ENCODE peak calls at places on chromosomes 4 and X, in six cellular contexts. N is left ventricle myocardium inferior, C is right cardiac atrium, O is PC-9, U is DND-41, S is brain microvascular endothelial cell. Q is an unnamed sample.
A peak's percentile ranks its signal among the peaks of the same experiment; 100 is the strongest.

GRCh38 chrX:18753603-18754002 is 46.2 kb downstream of the PPEF1 start:
- DNase-seq in N (no peak), C (no peak), O (no peak), U (no peak), S (no peak), Q (no peak)

GRCh38 chr4:69860007-69860406 is at the start of gene SULT1E1:
- DNase-seq in N (no peak), C (no peak), O (no peak), U (no peak), S (peak; percentile 75), Q (no peak)

GRCh38 chr4:154593868-154594267 is 3.3 kb upstream of the FGA start:
- DNase-seq in N (no peak), C (no peak), O (no peak), U (no peak), S (no peak), Q (no peak)

GRCh38 chr4:79598801-79599200 is 190.8 kb upstream of the GK2 start:
- DNase-seq in N (no peak), C (no peak), O (no peak), U (no peak), S (no peak), Q (no peak)

GRCh38 chr4:42654606-42655005 is 2.3 kb downstream of the ATP8A1 start:
- DNase-seq in N (no peak), C (peak; percentile 37), O (no peak), U (no peak), S (peak; percentile 56), Q (no peak)

GRCh38 chrX:134396174-134396573 is 63.8 kb upstream of the HPRT1 start:
- DNase-seq in N (no peak), C (no peak), O (peak; percentile 57), U (no peak), S (no peak), Q (no peak)

GRCh38 chr4:59979061-59979460 is 1221.1 kb upstream of the ADGRL3 start:
- DNase-seq in N (no peak), C (no peak), O (no peak), U (no peak), S (no peak), Q (no peak)

GRCh38 chrX:84363054-84363453 is 139.2 kb downstream of the HDX start:
- DNase-seq in N (no peak), C (no peak), O (no peak), U (no peak), S (no peak), Q (no peak)

GRCh38 chrX:53163436-53163835 is 61.6 kb downstream of the KDM5C start:
- DNase-seq in N (no peak), C (no peak), O (no peak), U (no peak), S (no peak), Q (no peak)

DNA sequence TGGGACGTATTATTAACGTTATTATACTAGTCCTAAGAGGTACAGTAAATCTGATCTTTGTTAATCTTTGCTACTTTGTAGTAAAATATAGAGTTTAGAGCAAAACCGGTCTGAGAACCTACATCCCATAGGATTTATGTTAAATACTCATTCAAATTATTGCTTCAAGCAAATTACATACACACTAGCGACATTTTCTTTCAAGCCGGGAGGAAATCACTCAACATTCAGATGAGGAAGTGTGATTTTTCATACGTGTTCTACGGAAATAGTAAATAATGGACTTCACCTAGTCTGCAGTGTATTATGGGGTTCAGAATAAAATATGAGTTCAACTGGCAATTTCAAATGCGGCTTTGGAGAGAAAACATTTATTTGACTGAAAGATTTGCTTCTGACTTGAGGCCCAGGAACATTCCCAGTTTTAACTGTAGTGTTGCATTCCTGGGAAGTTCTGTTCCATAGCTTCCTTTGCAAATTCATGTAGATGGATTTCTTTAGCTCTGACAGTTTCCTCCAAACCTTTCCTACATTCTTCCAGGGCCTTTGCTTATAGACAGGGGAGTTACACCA is 5.2 kb upstream of the HAND2 start:
- DNase-seq in N (no peak), C (no peak), O (no peak), U (no peak), S (no peak), Q (no peak)
- H3K27ac ChIP-seq in N (peak overlapping the region; percentile 96), C (no peak overlapping the region), O (no peak overlapping the region), U (no peak overlapping the region), S (no peak overlapping the region), Q (no peak overlapping the region)

GRCh38 chr4:184350213-184350817 is 124.0 kb downstream of the IRF2 start:
- DNase-seq in N (no peak), C (no peak), O (no peak), U (no peak), S (no peak), Q (no peak)

GRCh38 chr4:184352891-184353290 is 121.5 kb downstream of the IRF2 start:
- DNase-seq in N (no peak), C (no peak), O (no peak), U (no peak), S (no peak), Q (no peak)

GRCh38 chr4:184349283-184350039 is 124.9 kb downstream of the IRF2 start:
- DNase-seq in N (no peak), C (no peak), O (no peak), U (no peak), S (no peak), Q (no peak)

GRCh38 chr4:184351560-184352451 is 122.5 kb downstream of the IRF2 start:
- DNase-seq in N (no peak), C (no peak), O (no peak), U (no peak), S (no peak), Q (no peak)

GRCh38 chr4:184350964-184351363 is 123.4 kb downstream of the IRF2 start:
- DNase-seq in N (no peak), C (no peak), O (no peak), U (no peak), S (no peak), Q (no peak)
- H3K4me3 ChIP-seq in N (no peak overlapping the region), C (no peak overlapping the region), O (no peak overlapping the region), U (no peak overlapping the region), S (no peak overlapping the region), Q (no peak overlapping the region)

GRCh38 chrX:100931218-100931924 is 2.7 kb upstream of the XKRX start:
- DNase-seq in N (no peak), C (no peak), O (no peak), U (no peak), S (no peak), Q (no peak)

GRCh38 chrX:100931925-100932285 is 3.2 kb upstream of the XKRX start:
- DNase-seq in N (no peak), C (no peak), O (no peak), U (no peak), S (no peak), Q (no peak)

GRCh38 chrX:100924370-100924769 is 4.3 kb downstream of the XKRX start:
- DNase-seq in N (no peak), C (no peak), O (peak; percentile 42), U (no peak), S (no peak), Q (no peak)

GRCh38 chrX:100926453-100926852 is 2.3 kb downstream of the XKRX start:
- DNase-seq in N (no peak), C (no peak), O (peak; percentile 89), U (no peak), S (no peak), Q (no peak)

DNA sequence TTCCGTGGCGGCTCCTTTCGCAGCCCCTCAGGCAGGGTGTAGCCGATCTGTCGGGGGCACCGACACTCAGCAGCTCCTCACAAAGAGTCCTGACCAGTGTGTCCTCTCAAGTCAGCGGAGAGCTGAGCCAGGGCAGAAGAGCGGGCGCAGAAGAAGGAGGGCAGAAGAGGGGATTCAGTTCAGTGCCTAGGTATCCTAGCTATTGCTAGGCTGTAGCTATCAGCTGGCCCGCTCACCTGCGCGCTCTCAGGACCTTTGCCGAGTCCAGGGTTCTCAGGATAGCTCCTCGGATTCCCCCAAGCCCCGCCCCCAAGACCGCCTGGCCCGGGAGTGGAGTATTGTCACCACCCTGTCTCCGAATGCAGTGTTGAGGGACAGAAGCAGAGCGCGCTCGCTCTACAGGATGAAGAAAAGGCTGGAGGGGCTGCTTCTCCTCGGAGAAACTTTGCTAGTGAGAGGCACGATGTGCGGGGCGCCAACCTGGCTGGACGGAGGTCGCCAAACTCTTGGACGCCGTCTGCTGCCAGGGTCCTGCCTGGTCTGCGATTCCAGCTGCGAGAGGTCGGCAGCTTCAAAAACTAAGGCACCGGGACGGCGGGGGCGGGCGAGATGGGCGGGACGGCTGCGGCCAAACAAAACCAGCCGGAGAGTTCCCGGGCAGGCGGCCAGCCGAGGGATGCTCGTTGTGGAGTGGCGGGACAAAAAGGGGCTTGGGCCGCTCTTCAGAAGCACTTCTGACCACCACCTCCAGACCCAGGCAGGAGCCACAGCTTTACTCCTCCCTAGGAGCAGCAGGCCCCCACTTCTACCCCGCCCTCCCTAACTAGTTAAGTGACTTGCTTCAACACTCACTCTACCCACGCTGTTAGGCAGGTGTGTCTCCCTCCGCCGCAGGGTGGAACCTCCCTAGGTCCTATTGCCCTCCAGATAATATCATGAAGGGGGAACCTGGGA is at the start of gene XKRX:
- DNase-seq in N (peak; percentile 20), C (peak; percentile 28), O (peak; percentile 73), U (no peak), S (no peak), Q (peak; percentile 52)
- H3K27ac ChIP-seq in N (no peak within 1 kb of the TSS), C (no peak within 1 kb of the TSS), O (peak within 1 kb of the TSS; percentile 5), U (no peak within 1 kb of the TSS), S (no peak within 1 kb of the TSS), Q (no peak within 1 kb of the TSS)

GRCh38 chr4:183988874-183989273 is 83.8 kb downstream of the STOX2 start:
- DNase-seq in N (no peak), C (no peak), O (no peak), U (no peak), S (no peak), Q (no peak)
- H3K4me3 ChIP-seq in N (peak overlapping the region; percentile 66), C (peak overlapping the region; percentile 16), O (peak overlapping the region; percentile 60), U (no peak overlapping the region), S (no peak overlapping the region), Q (no peak overlapping the region)

GRCh38 chr4:15443770-15444169 is 15.9 kb downstream of the C1QTNF7 start:
- DNase-seq in N (no peak), C (no peak), O (no peak), U (no peak), S (no peak), Q (no peak)

GRCh38 chr4:15438939-15439524 is 11.2 kb downstream of the C1QTNF7 start:
- DNase-seq in N (no peak), C (no peak), O (no peak), U (no peak), S (no peak), Q (no peak)

GRCh38 chr4:15444276-15444675 is 16.4 kb downstream of the C1QTNF7 start:
- DNase-seq in N (no peak), C (no peak), O (no peak), U (no peak), S (no peak), Q (no peak)

GRCh38 chr4:15444879-15445576 is 17.2 kb downstream of the C1QTNF7 start:
- DNase-seq in N (no peak), C (no peak), O (peak; percentile 43), U (no peak), S (no peak), Q (no peak)
- H3K27ac ChIP-seq in N (no peak overlapping the region), C (no peak overlapping the region), O (no peak overlapping the region), U (no peak overlapping the region), S (no peak overlapping the region), Q (no peak overlapping the region)

GRCh38 chr4:162265802-162266201 is 102.0 kb upstream of the FSTL5 start:
- DNase-seq in N (no peak), C (no peak), O (no peak), U (no peak), S (no peak), Q (no peak)
- H3K4me3 ChIP-seq in N (no peak overlapping the region), C (no peak overlapping the region), O (no peak overlapping the region), U (no peak overlapping the region), S (no peak overlapping the region), Q (no peak overlapping the region)

DNA sequence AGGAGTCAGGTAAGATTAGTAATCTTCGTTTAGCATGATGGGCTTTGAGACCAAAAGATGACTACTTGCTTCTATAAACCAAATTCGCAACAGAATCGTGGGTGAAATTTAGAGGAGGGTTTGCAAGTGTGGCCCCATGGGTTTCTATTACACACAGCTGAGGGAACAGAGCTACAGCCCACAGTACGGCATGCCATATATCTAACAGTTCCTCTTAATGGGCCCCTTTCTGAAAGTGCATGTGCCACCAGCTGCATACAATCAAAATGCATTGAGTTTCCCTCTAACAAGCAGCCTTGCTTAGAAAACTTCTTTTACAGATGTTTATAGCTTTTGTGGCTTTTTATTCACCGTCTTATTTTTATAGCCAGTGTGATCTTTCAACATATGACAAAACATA is 202.2 kb downstream of the PRDM5 start:
- DNase-seq in N (no peak), C (no peak), O (no peak), U (no peak), S (no peak), Q (no peak)
- H3K27ac ChIP-seq in N (no peak overlapping the region), C (no peak overlapping the region), O (no peak overlapping the region), U (no peak overlapping the region), S (no peak overlapping the region), Q (no peak overlapping the region)

Q was measured in aorta.